ENCODE peak calls at places on chromosomes 12 and 14, in six cellular contexts. H, B, V, P, O and L are unnamed samples.
A peak's percentile ranks its signal among the peaks of the same experiment; 100 is the strongest.

GRCh38 chr12:56146492-56147460 is 5.6 kb upstream of the MYL6B start:
- DNase-seq in H (no peak), V (no peak), O (peak; percentile 78), B (no peak), P (no peak), L (no peak)

GRCh38 chr12:15720299-15720698 is 68.9 kb downstream of the EPS8 start:
- DNase-seq in B (peak; percentile 29), P (no peak), O (no peak), H (no peak), V (no peak), L (no peak)

GRCh38 chr12:76346798-76347420 is 1.3 kb downstream of the BBS10 start:
- DNase-seq in O (peak; percentile 22), B (peak; percentile 79), P (peak; percentile 43), V (no peak), H (no peak), L (no peak)

GRCh38 chr12:41904041-41904440 is 240.6 kb downstream of the GXYLT1 start:
- DNase-seq in P (no peak), H (no peak), V (no peak), B (no peak), O (no peak), L (no peak)

GRCh38 chr12:54956322-54956721 is 28.2 kb downstream of the TESPA1 start:
- DNase-seq in O (no peak), H (no peak), B (no peak), V (no peak), P (no peak), L (no peak)

GRCh38 chr12:124401563-124402180 is 106.8 kb downstream of the RFLNA start:
- DNase-seq in H (no peak), O (no peak), B (no peak), P (no peak), V (no peak), L (no peak)

GRCh38 chr12:107359382-107359781 is 266.0 kb upstream of the CRY1 start:
- DNase-seq in B (peak; percentile 77), V (no peak), O (peak; percentile 24), H (no peak), P (peak; percentile 29), L (no peak)

GRCh38 chr12:113186033-113186365 is 478 bp downstream of the RITA1 start:
- DNase-seq in H (no peak), V (no peak), P (peak; percentile 64), B (peak; percentile 18), O (no peak), L (no peak)

GRCh38 chr14:37792124-37792523 is 196.7 kb downstream of the TTC6 start:
- DNase-seq in V (no peak), P (no peak), B (no peak), O (no peak), H (no peak), L (no peak)

GRCh38 chr12:28973491-28973890 is 175.6 kb upstream of the FAR2 start:
- DNase-seq in B (peak; percentile 34), H (no peak), O (no peak), P (no peak), V (no peak), L (no peak)

GRCh38 chr14:103030741-103031565 is 26.4 kb downstream of the CDC42BPB start:
- DNase-seq in H (no peak), O (peak; percentile 40), B (peak; percentile 25), P (peak; percentile 18), V (no peak), L (no peak)

GRCh38 chr12:7375145-7375543 is 68.8 kb downstream of the CD163L1 start:
- DNase-seq in O (no peak), P (no peak), H (no peak), B (no peak), V (no peak), L (no peak)

GRCh38 chr14:95291859-95292542 is 27.7 kb downstream of the CLMN start:
- DNase-seq in H (no peak), O (peak; percentile 44), V (peak; percentile 18), P (no peak), B (peak; percentile 21), L (no peak)

GRCh38 chr14:88170333-88170732 is 152.7 kb downstream of the KCNK10 start:
- DNase-seq in P (no peak), B (no peak), O (no peak), V (no peak), H (no peak), L (no peak)
- H3K4ac ChIP-seq in P (no peak overlapping the region), B (no peak overlapping the region), O (no peak overlapping the region), V (no peak overlapping the region), H (no peak overlapping the region), L (no peak overlapping the region)

GRCh38 chr12:6171409-6172015 is 28.7 kb upstream of the CD9 start:
- DNase-seq in B (no peak), P (no peak), O (peak; percentile 39), H (no peak), V (no peak), L (no peak)

GRCh38 chr12:6169107-6169440 is 31.1 kb upstream of the CD9 start:
- DNase-seq in V (no peak), H (no peak), O (no peak), P (no peak), B (no peak), L (no peak)

GRCh38 chr12:6166808-6167207 is 33.4 kb upstream of the CD9 start:
- DNase-seq in P (no peak), O (no peak), H (no peak), V (no peak), B (no peak), L (no peak)

GRCh38 chr12:6165418-6165817 is 34.8 kb upstream of the CD9 start:
- DNase-seq in O (peak; percentile 73), V (no peak), P (no peak), B (peak; percentile 80), H (no peak), L (no peak)

DNA sequence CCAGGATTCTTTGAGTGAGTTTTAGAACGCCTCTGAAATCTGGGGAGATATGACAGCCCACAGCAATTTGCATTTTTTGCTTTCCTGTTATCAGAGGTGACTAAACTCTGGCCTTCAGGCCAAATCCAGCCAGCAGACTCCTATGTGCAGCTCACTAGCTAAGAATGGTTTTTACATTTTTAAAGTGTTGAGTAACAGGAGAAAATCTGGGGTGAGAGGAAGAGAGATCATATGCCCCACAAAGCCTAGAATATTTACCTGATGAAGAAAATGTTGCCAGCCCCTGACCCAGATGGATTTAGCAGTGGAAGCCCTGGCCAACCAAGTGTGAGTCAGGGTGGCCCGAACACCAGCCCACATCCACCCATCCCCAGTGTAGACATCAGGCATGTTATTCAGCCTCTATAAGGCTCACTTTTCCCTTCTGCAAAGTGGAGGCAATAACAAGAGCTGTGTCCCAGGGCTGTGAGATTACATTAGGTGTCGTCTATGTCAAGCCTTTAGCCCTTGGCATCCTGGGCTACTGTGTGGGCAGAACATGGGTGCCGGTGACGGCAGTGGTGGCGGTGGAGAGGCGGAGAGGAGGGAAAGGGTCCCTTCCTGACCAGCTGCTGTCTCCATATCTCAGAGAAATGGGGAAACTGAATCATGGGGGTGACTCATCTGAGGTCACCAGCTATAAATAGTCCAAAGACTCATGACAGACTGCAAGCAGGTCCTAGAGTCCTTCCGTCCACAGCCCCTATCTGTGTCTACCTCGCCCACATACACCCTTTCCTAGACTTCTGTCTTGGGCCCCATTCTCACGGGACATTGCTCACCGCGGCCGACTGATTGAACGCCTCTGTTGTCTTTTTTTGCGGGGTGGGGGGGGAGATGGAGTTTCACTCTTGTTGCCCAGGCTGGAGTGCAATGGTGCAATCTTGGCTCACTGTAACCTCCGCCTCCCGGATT is 32.6 kb upstream of the CD9 start:
- DNase-seq in O (peak; percentile 98), H (no peak), B (peak; percentile 99), P (no peak), V (no peak), L (no peak)
- H2BK120ac ChIP-seq in O (peak overlapping the region; percentile 96), H (no peak overlapping the region), B (peak overlapping the region; percentile 98), P (no peak overlapping the region), V (no peak overlapping the region), L (no peak overlapping the region)

GRCh38 chr12:8948711-8949524 is 527 bp downstream of the M6PR start:
- DNase-seq in B (peak; percentile 40), O (peak; percentile 78), V (peak; percentile 36), P (peak; percentile 61), H (peak; percentile 48), L (peak; percentile 17)
- H3K4ac ChIP-seq in B (peak overlapping the region; percentile 88), O (peak overlapping the region; percentile 49), V (no peak overlapping the region), P (no peak overlapping the region), H (no peak overlapping the region), L (no peak overlapping the region)

GRCh38 chr12:50504798-50505385 is at the start of gene DIP2B:
- DNase-seq in P (peak; percentile 95), H (peak; percentile 98), B (peak; percentile 84), V (peak; percentile 97), O (peak; percentile 97), L (peak; percentile 93)
- H2BK120ac ChIP-seq in P (no peak within 1 kb of the TSS), H (no peak within 1 kb of the TSS), B (peak within 1 kb of the TSS; percentile 72), V (no peak within 1 kb of the TSS), O (peak within 1 kb of the TSS; percentile 93), L (peak within 1 kb of the TSS; percentile 58)

DNA sequence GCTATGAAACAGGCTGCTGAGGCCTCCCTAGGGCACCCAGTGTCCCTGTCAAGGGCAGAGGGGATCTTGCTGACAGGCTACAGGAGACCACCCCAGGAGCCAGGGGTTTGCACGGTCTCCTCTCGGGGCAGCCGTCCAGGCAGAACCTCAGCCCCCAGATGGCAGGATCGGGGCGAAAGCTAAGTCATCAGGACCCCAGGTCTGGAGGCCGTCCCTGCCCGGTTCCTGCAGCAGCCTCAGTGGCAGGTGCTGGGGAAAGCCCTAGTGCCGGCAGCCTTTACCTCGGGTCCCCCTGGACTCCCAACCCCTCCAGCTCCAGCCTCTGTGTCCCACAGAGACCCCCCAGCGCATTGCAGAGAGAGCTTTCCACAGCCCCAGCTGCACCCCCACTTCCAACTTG is 103.8 kb upstream of the C14orf180 start:
- DNase-seq in O (no peak), P (no peak), B (no peak), V (no peak), H (no peak), L (no peak)
- H3K4ac ChIP-seq in O (no peak overlapping the region), P (no peak overlapping the region), B (no peak overlapping the region), V (no peak overlapping the region), H (no peak overlapping the region), L (no peak overlapping the region)